ENCODE peak calls at places on chromosomes 4 and X, in nine cellular contexts. S is cerebellum; Q is uterus; C is T-helper 1 cell; X is HCT116; O is lower lobe of right lung; U is NCI-H2029 treated with DMSO at 0.1 percent for 48 hours; J is stimulated activated CD4-positive, alpha-beta T cell treated with anti-CD3 and anti-CD28 coated beads, Interleukin-2, amount 100 ng/mL, for 24 hours; V is Kasumi-1. R is an unnamed sample.

GRCh38 chr4:10075158-10075863 is 41.3 kb downstream of the WDR1 start:
- DNase-seq in Q (peak; percentile 25), O (no peak), X (no peak), S (no peak), V (no peak), U (no peak), C (no peak), J (no peak), R (no peak)

GRCh38 chr4:77636902-77637301 is 31.3 kb downstream of the CXCL13 start:
- DNase-seq in O (no peak), S (no peak), X (peak; percentile 7), V (no peak), U (peak; percentile 84), C (peak; percentile 8), Q (no peak), J (no peak), R (no peak)

GRCh38 chrX:29634516-29634915 is 580.8 kb upstream of the MAGEB2 start:
- DNase-seq in S (no peak), J (no peak), O (no peak), U (no peak), X (no peak), Q (no peak), V (no peak), C (no peak), R (no peak)

GRCh38 chr4:112423591-112423990 is 92.4 kb downstream of the NEUROG2 start:
- DNase-seq in V (no peak), S (no peak), C (no peak), J (no peak), Q (no peak), X (no peak), O (no peak), U (no peak), R (no peak)

GRCh38 chr4:48602222-48602621 is 112.2 kb downstream of the ZAR1 start:
- DNase-seq in Q (no peak), U (no peak), C (no peak), J (no peak), O (no peak), V (no peak), X (no peak), S (no peak), R (no peak)

GRCh38 chrX:49910344-49910743 is 12.1 kb upstream of the CLCN5 start:
- DNase-seq in U (peak; percentile 84), Q (no peak), V (peak; percentile 1), S (no peak), C (no peak), O (no peak), X (no peak), J (no peak), R (no peak)

GRCh38 chrX:43897290-43897689 is 15.0 kb upstream of the MAOB start:
- DNase-seq in Q (no peak), V (no peak), X (no peak), U (no peak), O (no peak), J (no peak), S (no peak), C (no peak), R (no peak)

GRCh38 chr4:109298279-109299010 is 4.0 kb downstream of the COL25A1 start:
- DNase-seq in Q (no peak), O (no peak), U (no peak), J (no peak), X (peak; percentile 38), V (peak; percentile 44), C (no peak), S (peak; percentile 6), R (no peak)

GRCh38 chr4:56200275-56200674 is 187.0 kb downstream of the AASDH start:
- DNase-seq in J (no peak), X (no peak), S (no peak), Q (no peak), C (no peak), U (no peak), V (no peak), O (no peak), R (no peak)

GRCh38 chr4:125317526-125317880 is 2.7 kb downstream of the FAT4 start:
- DNase-seq in S (no peak), O (peak; percentile 52), U (no peak), C (no peak), Q (peak; percentile 34), V (no peak), J (peak; percentile 11), X (no peak), R (no peak)

GRCh38 chrX:85003655-85004244 is at the start of gene APOOL:
- DNase-seq in J (peak; percentile 79), V (peak; percentile 90), O (peak; percentile 90), C (peak; percentile 82), S (peak; percentile 67), X (peak; percentile 78), Q (peak; percentile 83), U (peak; percentile 65), R (peak; percentile 92)

GRCh38 chr4:71267244-71267643 is 71.6 kb upstream of the SLC4A4 start:
- DNase-seq in V (no peak), U (no peak), O (no peak), Q (no peak), C (no peak), X (no peak), S (no peak), J (no peak), R (no peak)

GRCh38 chr4:139184129-139184528 is 7.1 kb upstream of the ELF2 start:
- DNase-seq in V (peak; percentile 77), S (no peak), X (no peak), C (no peak), U (no peak), J (no peak), Q (no peak), O (no peak), R (no peak)

GRCh38 chr4:6362896-6363295 is 93.2 kb downstream of the WFS1 start:
- DNase-seq in X (no peak), V (no peak), J (peak; percentile 42), Q (no peak), U (no peak), S (no peak), C (peak; percentile 17), O (no peak), R (no peak)

GRCh38 chrX:28889691-28890090 is 302.4 kb downstream of the IL1RAPL1 start:
- DNase-seq in X (no peak), V (no peak), J (no peak), Q (no peak), U (no peak), S (no peak), C (no peak), O (no peak), R (no peak)

GRCh38 chr4:145775406-145775805 is 95.5 kb downstream of the C4orf51 start:
- DNase-seq in C (no peak), O (no peak), Q (no peak), U (no peak), J (no peak), V (no peak), S (no peak), X (no peak), R (no peak)

GRCh38 chr4:93791570-93792195 is 36.9 kb upstream of the ATOH1 start:
- DNase-seq in U (peak; percentile 9), Q (no peak), X (peak; percentile 55), V (peak; percentile 87), C (peak; percentile 7), S (peak; percentile 28), J (peak; percentile 37), O (peak; percentile 44), R (no peak)

GRCh38 chr4:4477391-4477790 is 64.5 kb downstream of the STX18 start:
- DNase-seq in Q (no peak), V (no peak), C (no peak), X (no peak), O (no peak), S (no peak), J (no peak), U (no peak), R (no peak)

GRCh38 chr4:185145572-185145971 is 2.5 kb downstream of the SLC25A4 start:
- DNase-seq in C (no peak), Q (no peak), X (no peak), U (no peak), S (no peak), V (no peak), O (no peak), J (no peak), R (no peak)

GRCh38 chrX:69323786-69324720 is 158.8 kb upstream of the PJA1 start:
- DNase-seq in J (no peak), S (no peak), Q (no peak), O (no peak), V (no peak), C (no peak), U (no peak), X (no peak), R (no peak)

GRCh38 chrX:119236599-119237525 is 777 bp downstream of the PGRMC1 start:
- DNase-seq in O (peak; percentile 45), J (peak; percentile 32), Q (peak; percentile 36), U (no peak), V (peak; percentile 25), X (no peak), S (peak; percentile 13), C (peak; percentile 22), R (no peak)

GRCh38 chrX:413322-414201 is 26.9 kb upstream of the PPP2R3B start:
- DNase-seq in S (no peak), J (no peak), U (no peak), X (no peak), C (no peak), Q (no peak), V (no peak), O (no peak), R (peak; percentile 81)

GRCh38 chr4:53481586-53481985 is 104.1 kb downstream of the FIP1L1 start:
- DNase-seq in C (no peak), V (no peak), Q (no peak), S (no peak), J (no peak), O (no peak), U (no peak), X (no peak), R (no peak)

GRCh38 chr4:2914220-2915126 is 48.7 kb downstream of the NOP14 start:
- DNase-seq in C (no peak), Q (no peak), O (no peak), X (no peak), S (no peak), J (no peak), U (no peak), V (peak; percentile 16), R (no peak)

GRCh38 chrX:13816899-13817298 is at the start of gene GPM6B:
- DNase-seq in C (no peak), O (no peak), Q (no peak), V (no peak), X (no peak), J (no peak), U (no peak), S (peak; percentile 57), R (no peak)

GRCh38 chr4:5051692-5052423 is 578 bp downstream of the STK32B start:
- DNase-seq in O (peak; percentile 47), S (no peak), Q (no peak), U (no peak), V (peak; percentile 37), C (no peak), X (no peak), J (peak; percentile 12), R (no peak)

GRCh38 chr4:120773641-120774040 is 148.9 kb downstream of the PRDM5 start:
- DNase-seq in X (no peak), S (no peak), U (no peak), J (no peak), Q (no peak), O (no peak), V (peak; percentile 67), C (no peak), R (no peak)

GRCh38 chr4:100362363-100362762 is 155.5 kb downstream of the EMCN start:
- DNase-seq in J (no peak), V (peak; percentile 22), X (no peak), Q (no peak), U (no peak), O (no peak), S (no peak), C (no peak), R (no peak)

GRCh38 chr4:148225639-148226038 is 216.6 kb downstream of the NR3C2 start:
- DNase-seq in V (no peak), O (no peak), X (no peak), Q (no peak), C (no peak), J (no peak), S (no peak), U (no peak), R (no peak)

GRCh38 chr4:2320746-2321145 is 58.8 kb upstream of the MXD4 start:
- DNase-seq in O (no peak), U (no peak), X (no peak), S (no peak), C (no peak), J (no peak), Q (no peak), V (no peak), R (no peak)

GRCh38 chr4:51943221-51943620 is 76.9 kb downstream of the LRRC66 start:
- DNase-seq in V (no peak), J (no peak), O (no peak), S (no peak), U (no peak), Q (no peak), C (no peak), X (no peak), R (no peak)

R was measured in cardiac septum.